ENCODE peak calls at places on chromosomes 3 and 15, in nine cellular contexts. D is NCI-H1048; G is CD8-positive, alpha-beta memory T cell; F is stimulated activated naive CD8-positive, alpha-beta T cell treated with anti-CD3 and anti-CD28 coated beads, Interleukin-15, amount 100 ng/mL, for 72 hours; Y is stimulated activated CD8-positive, alpha-beta memory T cell treated with anti-CD3 and anti-CD28 coated beads, Interleukin-7, amount 100 ng/mL, for 24 hours; B is GM19239; V is fibroblast of pulmonary artery; N is stimulated activated CD4-positive, alpha-beta T cell treated with anti-CD3 and anti-CD28 coated beads, Interleukin-2, amount 100 ng/mL, for 4 hours; K is epithelial cell of esophagus. J is an unnamed sample.

GRCh38 chr3:190108789-190109188 is 11.9 kb downstream of the P3H2 start:
- DNase-seq in D (no peak), G (no peak), F (no peak), Y (no peak), B (no peak), V (peak), N (no peak), K (no peak), J (no peak)

GRCh38 chr3:194689493-194689901 is 3.8 kb downstream of the FAM43A start:
- DNase-seq in D (no peak), G (no peak), F (no peak), Y (no peak), B (no peak), V (peak), N (no peak), K (no peak), J (no peak)

GRCh38 chr3:171333784-171334464 is 126.3 kb downstream of the TNIK start:
- DNase-seq in D (no peak), G (no peak), F (no peak), Y (no peak), B (no peak), V (peak), N (no peak), K (no peak), J (no peak)

GRCh38 chr15:25900426-25900825 is 37.3 kb upstream of the ATP10A start:
- DNase-seq in D (no peak), G (no peak), F (no peak), Y (no peak), B (no peak), V (no peak), N (no peak), K (no peak), J (no peak)

GRCh38 chr3:13561376-13561775 is 12.5 kb downstream of the FBLN2 start:
- DNase-seq in D (no peak), G (no peak), F (no peak), Y (no peak), B (no peak), V (no peak), N (no peak), K (no peak), J (no peak)

GRCh38 chr3:183513046-183513706 is 42.3 kb downstream of the KLHL6 start:
- DNase-seq in D (no peak), G (peak), F (peak), Y (no peak), B (no peak), V (no peak), N (peak), K (no peak), J (no peak)

GRCh38 chr3:52136513-52136912 is 17.7 kb downstream of the POC1A start:
- DNase-seq in D (no peak), G (no peak), F (no peak), Y (no peak), B (no peak), V (no peak), N (no peak), K (no peak), J (no peak)

GRCh38 chr3:194133661-194134230 is 2.2 kb upstream of the HES1 start:
- DNase-seq in D (no peak), G (no peak), F (peak), Y (no peak), B (no peak), V (peak), N (no peak), K (peak), J (peak)

GRCh38 chr3:177657243-177657642 is 460.0 kb upstream of the TBL1XR1 start:
- DNase-seq in D (no peak), G (no peak), F (no peak), Y (no peak), B (no peak), V (no peak), N (no peak), K (peak), J (peak)

GRCh38 chr15:69172854-69173253 is 12.4 kb downstream of the GLCE start:
- DNase-seq in D (no peak), G (no peak), F (no peak), Y (no peak), B (no peak), V (no peak), N (no peak), K (peak), J (peak)

GRCh38 chr3:33358172-33358781 is 81.0 kb downstream of the FBXL2 start:
- DNase-seq in D (no peak), G (no peak), F (no peak), Y (no peak), B (no peak), V (no peak), N (no peak), K (no peak), J (no peak)

J was measured in MCF 10A.